ENCODE peak calls at places on chromosomes 1 and 21, in eight cellular contexts. R is spleen, U is OCI-LY7, G is body of pancreas, K is MM.1S, I is breast epithelium, T is pancreas, M is aorta. D is an unnamed sample.

GRCh38 chr1:42739753-42740700 is at the start of gene CLDN19:
- DNase-seq in R (no peak), U (no peak), G (no peak), K (no peak), I (no peak), T (no peak), M (no peak), D (no peak)

GRCh38 chr1:100866041-100866900 is 28.4 kb downstream of the EXTL2 start:
- DNase-seq in R (no peak), U (peak; percentile 42), G (peak; percentile 10), K (peak; percentile 22), I (no peak), T (no peak), M (no peak), D (peak; percentile 26)

GRCh38 chr1:940121-941026 is 16.7 kb downstream of the SAMD11 start:
- DNase-seq in R (no peak), U (no peak), G (peak; percentile 70), K (peak; percentile 25), I (no peak), T (peak; percentile 67), M (peak; percentile 80), D (no peak)

GRCh38 chr1:209116705-209117104 is 466.8 kb upstream of the CAMK1G start:
- DNase-seq in R (no peak), U (no peak), G (no peak), K (no peak), I (no peak), T (no peak), M (no peak), D (no peak)

GRCh38 chr1:7086106-7086505 is 300.9 kb downstream of the CAMTA1 start:
- DNase-seq in R (no peak), U (no peak), G (no peak), K (no peak), I (no peak), T (no peak), M (no peak), D (no peak)

GRCh38 chr1:228142616-228143203 is 2.6 kb downstream of the GUK1 start:
- DNase-seq in R (no peak), U (no peak), G (no peak), K (no peak), I (no peak), T (peak; percentile 29), M (no peak), D (no peak)

GRCh38 chr1:165900576-165901380 is 73.4 kb downstream of the UCK2 start:
- DNase-seq in R (no peak), U (no peak), G (peak; percentile 80), K (no peak), I (no peak), T (peak; percentile 60), M (peak; percentile 53), D (no peak)

GRCh38 chr1:232578681-232579195 is 51.2 kb downstream of the SIPA1L2 start:
- DNase-seq in R (no peak), U (peak; percentile 81), G (no peak), K (peak; percentile 72), I (no peak), T (no peak), M (no peak), D (peak; percentile 55)

GRCh38 chr1:71919812-71920509 is 362.4 kb downstream of the NEGR1 start:
- DNase-seq in R (no peak), U (no peak), G (no peak), K (peak; percentile 54), I (no peak), T (no peak), M (no peak), D (no peak)

GRCh38 chr1:150021191-150021688 is 10.7 kb upstream of the OTUD7B start:
- DNase-seq in R (no peak), U (no peak), G (peak; percentile 76), K (no peak), I (no peak), T (peak; percentile 64), M (no peak), D (no peak)

GRCh38 chr1:160098852-160099647 is 631 bp upstream of the IGSF8 start:
- DNase-seq in R (peak; percentile 100), U (peak; percentile 95), G (peak; percentile 98), K (peak; percentile 98), I (peak; percentile 97), T (peak; percentile 98), M (peak; percentile 99), D (peak; percentile 98)

GRCh38 chr21:38989745-38990423 is 184.2 kb downstream of the ETS2 start:
- DNase-seq in R (no peak), U (no peak), G (peak; percentile 18), K (no peak), I (no peak), T (no peak), M (no peak), D (no peak)

GRCh38 chr1:17251699-17252376 is 2.9 kb downstream of the PADI3 start:
- DNase-seq in R (no peak), U (no peak), G (no peak), K (no peak), I (no peak), T (no peak), M (no peak), D (no peak)

GRCh38 chr1:110556471-110556807 is 37.5 kb upstream of the KCNA10 start:
- DNase-seq in R (no peak), U (no peak), G (peak; percentile 4), K (no peak), I (peak; percentile 35), T (no peak), M (no peak), D (no peak)

GRCh38 chr21:42980959-42981523 is 6.7 kb downstream of the PKNOX1 start:
- DNase-seq in R (no peak), U (no peak), G (no peak), K (no peak), I (no peak), T (no peak), M (no peak), D (no peak)

GRCh38 chr1:72623299-72623708 is 341.0 kb upstream of the NEGR1 start:
- DNase-seq in R (no peak), U (peak; percentile 37), G (no peak), K (peak; percentile 64), I (no peak), T (peak; percentile 10), M (no peak), D (no peak)

GRCh38 chr1:1969953-1970716 is 33.5 kb downstream of the CFAP74 start:
- DNase-seq in R (no peak), U (no peak), G (no peak), K (no peak), I (no peak), T (no peak), M (no peak), D (no peak)

GRCh38 chr1:228279722-228280105 is 71.9 kb downstream of the OBSCN start:
- DNase-seq in R (peak; percentile 72), U (no peak), G (no peak), K (no peak), I (no peak), T (no peak), M (no peak), D (no peak)

GRCh38 chr1:59012378-59012777 is 228.5 kb upstream of the JUN start:
- DNase-seq in R (no peak), U (no peak), G (no peak), K (no peak), I (no peak), T (no peak), M (no peak), D (no peak)
- H3K4me1 ChIP-seq in R (peaks cover 5% of the 10 kb centered on the region), U (peaks cover 11% of the 10 kb centered on the region), G (peaks cover 24% of the 10 kb centered on the region), K (peaks cover 61% of the 10 kb centered on the region), I (no peaks in the 10 kb centered on the region), T (peaks cover 10% of the 10 kb centered on the region), M (no peaks in the 10 kb centered on the region), D (peaks cover 4% of the 10 kb centered on the region)

GRCh38 chr1:44640178-44640865 is 34.0 kb downstream of the TMEM53 start:
- DNase-seq in R (no peak), U (no peak), G (no peak), K (no peak), I (no peak), T (no peak), M (no peak), D (no peak)
- H3K36me3 ChIP-seq in R (peaks cover 100% of the 10 kb centered on the region), U (peaks cover 98% of the 10 kb centered on the region), G (peaks cover 27% of the 10 kb centered on the region), K (peaks cover 3% of the 10 kb centered on the region), I (peaks cover 20% of the 10 kb centered on the region), T (peaks cover 6% of the 10 kb centered on the region), M (no peaks in the 10 kb centered on the region), D (peaks cover 86% of the 10 kb centered on the region)

GRCh38 chr1:169426174-169426716 is 1.0 kb downstream of the CCDC181 start:
- DNase-seq in R (no peak), U (no peak), G (no peak), K (no peak), I (no peak), T (no peak), M (no peak), D (no peak)
- H3K4me3 ChIP-seq in R (no peak overlapping the region), U (no peak overlapping the region), G (no peak overlapping the region), K (no peak overlapping the region), I (no peak overlapping the region), T (no peak overlapping the region), M (no peak overlapping the region), D (no peak overlapping the region)

DNA sequence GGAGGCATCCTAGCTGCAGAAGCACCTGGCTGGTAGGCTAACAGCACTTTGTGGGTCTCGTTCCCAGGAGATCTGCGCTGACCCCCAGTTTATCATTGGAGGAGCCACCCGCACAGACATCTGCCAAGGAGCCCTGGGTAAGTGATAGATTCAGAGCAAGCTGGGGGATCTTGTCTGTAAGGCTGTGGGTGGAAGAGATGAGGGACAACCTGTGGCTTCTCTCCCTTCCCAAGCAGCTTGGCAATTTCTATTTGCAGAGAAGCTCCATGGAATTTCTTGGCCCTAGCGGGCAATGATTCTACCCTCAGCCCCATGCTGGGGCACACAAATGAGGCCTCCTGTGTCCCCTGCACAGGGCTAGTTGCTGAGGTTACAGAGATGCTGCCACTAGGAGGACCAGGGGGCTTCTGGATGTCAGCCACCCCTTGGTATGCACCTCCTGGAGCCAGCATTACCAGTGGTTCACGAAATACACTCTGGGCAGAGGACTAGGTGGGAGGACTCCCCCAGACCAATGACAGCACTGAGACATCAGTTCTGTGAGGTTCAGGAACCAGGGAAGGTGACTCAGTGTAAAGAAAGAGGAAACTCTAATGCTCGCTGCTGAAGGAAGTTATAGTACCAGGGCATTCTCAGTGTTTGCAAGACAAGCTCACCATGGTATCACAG is 5.5 kb downstream of the CAPN2 start:
- DNase-seq in R (no peak), U (no peak), G (no peak), K (no peak), I (no peak), T (no peak), M (no peak), D (no peak)
- H3K4me1 ChIP-seq in R (peaks cover 41% of the 10 kb centered on the region), U (no peaks in the 10 kb centered on the region), G (peaks cover 50% of the 10 kb centered on the region), K (peaks cover 56% of the 10 kb centered on the region), I (peaks cover 3% of the 10 kb centered on the region), T (peaks cover 11% of the 10 kb centered on the region), M (no peaks in the 10 kb centered on the region), D (peaks cover 90% of the 10 kb centered on the region)